ENCODE peak calls at places on chromosomes 13 and 19, in seven cellular contexts. S, H, O, G, N, V and J are unnamed samples.

GRCh38 chr19:58399903-58400637 is 4.6 kb downstream of the RNF225 start:
- DNase-seq in S (no peak), H (peak; percentile 37), O (no peak), G (no peak), N (no peak), V (no peak), J (no peak)

GRCh38 chr19:33221641-33222040 is 4.0 kb downstream of the SLC7A10 start:
- DNase-seq in S (no peak), H (no peak), O (no peak), G (no peak), N (no peak), V (no peak), J (no peak)

GRCh38 chr13:109357751-109358150 is 428.6 kb downstream of the IRS2 start:
- DNase-seq in S (no peak), H (no peak), O (no peak), G (no peak), N (no peak), V (no peak), J (no peak)

GRCh38 chr13:44051923-44052322 is 172.2 kb downstream of the LACC1 start:
- DNase-seq in S (no peak), H (no peak), O (no peak), G (no peak), N (no peak), V (no peak), J (peak; percentile 14)

GRCh38 chr19:18879579-18880373 is 16.2 kb downstream of the CERS1 start:
- DNase-seq in S (peak; percentile 4), H (peak; percentile 50), O (no peak), G (no peak), N (peak; percentile 86), V (no peak), J (peak; percentile 38)

GRCh38 chr19:17779281-17779930 is 15.5 kb upstream of the B3GNT3 start:
- DNase-seq in S (no peak), H (peak; percentile 23), O (no peak), G (peak; percentile 72), N (peak; percentile 43), V (peak; percentile 20), J (no peak)

GRCh38 chr19:35055715-35056179 is 14.2 kb downstream of the HPN start:
- DNase-seq in S (no peak), H (no peak), O (no peak), G (no peak), N (no peak), V (no peak), J (no peak)

GRCh38 chr13:78131811-78132210 is 213.2 kb upstream of the EDNRB start:
- DNase-seq in S (no peak), H (peak; percentile 27), O (no peak), G (no peak), N (no peak), V (no peak), J (no peak)

GRCh38 chr19:55212447-55212846 is 3.1 kb upstream of the PTPRH start:
- DNase-seq in S (no peak), H (no peak), O (no peak), G (peak; percentile 40), N (peak; percentile 80), V (peak; percentile 40), J (no peak)

GRCh38 chr19:17751103-17751911 is at the start of gene FCHO1:
- DNase-seq in S (peak; percentile 65), H (no peak), O (no peak), G (no peak), N (peak; percentile 73), V (no peak), J (no peak)

GRCh38 chr19:47074621-47075020 is 26.2 kb upstream of the TMEM160 start:
- DNase-seq in S (no peak), H (no peak), O (no peak), G (no peak), N (no peak), V (no peak), J (peak; percentile 41)

GRCh38 chr13:58151452-58151851 is 519.9 kb downstream of the PCDH17 start:
- DNase-seq in S (no peak), H (no peak), O (no peak), G (no peak), N (no peak), V (no peak), J (no peak)

GRCh38 chr13:60032836-60033235 is 130.9 kb downstream of the DIAPH3 start:
- DNase-seq in S (no peak), H (no peak), O (no peak), G (no peak), N (no peak), V (no peak), J (no peak)

GRCh38 chr13:50244913-50245574 is 229.8 kb downstream of the KCNRG start:
- DNase-seq in S (no peak), H (peak; percentile 80), O (no peak), G (peak; percentile 75), N (no peak), V (no peak), J (no peak)

GRCh38 chr13:65926750-65927171 is 1303.4 kb downstream of the PCDH9 start:
- DNase-seq in S (no peak), H (no peak), O (no peak), G (no peak), N (peak; percentile 17), V (no peak), J (peak; percentile 16)

GRCh38 chr19:49997709-49998108 is 27.5 kb downstream of the VRK3 start:
- DNase-seq in S (no peak), H (peak; percentile 39), O (no peak), G (no peak), N (no peak), V (no peak), J (peak; percentile 24)

GRCh38 chr13:71661921-71662320 is 205.1 kb downstream of the DACH1 start:
- DNase-seq in S (no peak), H (no peak), O (no peak), G (no peak), N (no peak), V (no peak), J (peak; percentile 87)

GRCh38 chr19:51137812-51138425 is 4.2 kb upstream of the SIGLEC7 start:
- DNase-seq in S (no peak), H (no peak), O (no peak), G (no peak), N (no peak), V (no peak), J (no peak)

GRCh38 chr13:18212873-18213272 is 968.8 kb downstream of the TUBA3C start:
- DNase-seq in S (no peak), H (no peak), O (no peak), G (peak; percentile 13), N (no peak), V (no peak), J (no peak)

GRCh38 chr19:16017138-16017490 is 59.2 kb upstream of the TPM4 start:
- DNase-seq in S (no peak), H (no peak), O (no peak), G (no peak), N (no peak), V (no peak), J (no peak)

GRCh38 chr13:31765441-31765840 is 26.1 kb downstream of the RXFP2 start:
- DNase-seq in S (no peak), H (peak; percentile 44), O (no peak), G (no peak), N (no peak), V (no peak), J (no peak)

GRCh38 chr19:55308281-55308680 is 16.9 kb downstream of the TMEM150B start:
- DNase-seq in S (no peak), H (no peak), O (no peak), G (no peak), N (no peak), V (no peak), J (no peak)

GRCh38 chr13:107807306-107808073 is 407.8 kb downstream of the LIG4 start:
- DNase-seq in S (no peak), H (no peak), O (no peak), G (no peak), N (no peak), V (no peak), J (peak; percentile 87)

GRCh38 chr19:38731654-38732301 is 12.5 kb downstream of the CAPN12 start:
- DNase-seq in S (no peak), H (no peak), O (no peak), G (no peak), N (peak; percentile 70), V (no peak), J (no peak)

GRCh38 chr13:31012285-31013024 is 80.0 kb downstream of the TEX26 start:
- DNase-seq in S (no peak), H (peak; percentile 74), O (no peak), G (no peak), N (no peak), V (no peak), J (no peak)

GRCh38 chr13:44191504-44192171 is 182.0 kb upstream of the SERP2 start:
- DNase-seq in S (peak; percentile 3), H (peak; percentile 88), O (peak; percentile 54), G (peak; percentile 68), N (peak; percentile 10), V (peak; percentile 40), J (peak; percentile 71)

GRCh38 chr13:24274452-24274971 is 34.9 kb upstream of the C1QTNF9 start:
- DNase-seq in S (peak; percentile 31), H (no peak), O (no peak), G (no peak), N (peak; percentile 54), V (no peak), J (no peak)

GRCh38 chr19:19405919-19406877 is 723 bp downstream of the GATAD2A start:
- DNase-seq in S (peak; percentile 26), H (peak; percentile 66), O (peak; percentile 43), G (no peak), N (peak; percentile 67), V (peak; percentile 51), J (no peak)

GRCh38 chr13:79229761-79230160 is 176.3 kb downstream of the RBM26 start:
- DNase-seq in S (no peak), H (no peak), O (no peak), G (no peak), N (no peak), V (no peak), J (no peak)